ENCODE peak calls at places on chromosomes 2 and 18, in ten cellular contexts. F is tibial nerve; L is neural crest cell; M is stimulated activated CD4-positive, alpha-beta T cell treated with anti-CD3 and anti-CD28 coated beads, TNF-alpha, amount 100 ng/mL, for 48 hours; T is HCEC 1CT; B is fibroblast of villous mesenchyme; K is mammary epithelial cell; W is T-helper 1 cell; U is Calu3; S is cardiac fibroblast. J is an unnamed sample.

GRCh38 chr2:61538920-61539559 is 884 bp upstream of the XPO1 start:
- DNase-seq in S (peak; percentile 45), U (peak; percentile 17), M (peak; percentile 27), F (peak; percentile 57), B (no peak), K (peak; percentile 41), W (peak; percentile 49), L (no peak), T (peak; percentile 24), J (no peak)

GRCh38 chr2:167509585-167509984 is 621.3 kb downstream of the XIRP2 start:
- DNase-seq in M (no peak), S (peak; percentile 42), B (peak; percentile 14), U (no peak), L (no peak), F (no peak), T (peak; percentile 87), W (no peak), K (peak; percentile 1), J (peak; percentile 5)

GRCh38 chr2:42931818-42932195 is 139.4 kb upstream of the HAAO start:
- DNase-seq in W (no peak), S (no peak), M (no peak), L (no peak), T (no peak), K (no peak), B (no peak), U (no peak), F (no peak), J (no peak)

GRCh38 chr2:170224692-170225091 is 46.7 kb downstream of the MYO3B start:
- DNase-seq in U (no peak), M (no peak), F (no peak), K (no peak), S (no peak), W (no peak), B (no peak), L (no peak), T (no peak), J (no peak)

GRCh38 chr18:9429662-9429993 is 45.7 kb upstream of the RALBP1 start:
- DNase-seq in M (no peak), B (no peak), T (peak; percentile 23), S (peak; percentile 20), K (peak; percentile 59), U (no peak), L (no peak), F (no peak), W (no peak), J (no peak)

GRCh38 chr2:172878260-172878659 is 142.6 kb downstream of the RAPGEF4 start:
- DNase-seq in T (no peak), F (no peak), W (no peak), B (peak; percentile 16), S (peak; percentile 44), K (no peak), U (no peak), M (no peak), L (no peak), J (no peak)

GRCh38 chr2:105325389-105325963 is 4.1 kb downstream of the TGFBRAP1 start:
- DNase-seq in K (no peak), W (no peak), B (peak; percentile 95), M (no peak), S (peak; percentile 19), L (no peak), U (no peak), T (peak; percentile 77), F (no peak), J (no peak)

GRCh38 chr2:162821176-162821575 is 17.4 kb downstream of the KCNH7 start:
- DNase-seq in S (no peak), T (peak; percentile 76), M (no peak), W (no peak), F (no peak), B (no peak), K (no peak), U (no peak), L (no peak), J (no peak)

GRCh38 chr2:157197848-157198247 is 59.7 kb upstream of the GALNT5 start:
- DNase-seq in K (no peak), B (no peak), M (no peak), S (no peak), U (no peak), F (no peak), L (no peak), W (no peak), T (no peak), J (no peak)

GRCh38 chr2:10204326-10205200 is 82.0 kb downstream of the RRM2 start:
- DNase-seq in L (no peak), B (no peak), T (no peak), F (no peak), W (no peak), M (no peak), K (no peak), U (no peak), S (no peak), J (no peak)

GRCh38 chr2:118090387-118091139 is 2.3 kb downstream of the INSIG2 start:
- DNase-seq in W (no peak), B (no peak), T (no peak), F (no peak), M (no peak), K (no peak), L (no peak), S (no peak), U (no peak), J (no peak)

GRCh38 chr2:74436804-74437695 is 4.7 kb downstream of the RTKN start:
- DNase-seq in U (no peak), L (no peak), S (peak; percentile 34), F (no peak), K (no peak), B (peak; percentile 29), T (no peak), M (no peak), W (no peak), J (no peak)

GRCh38 chr2:95347681-95348608 is 50.8 kb downstream of the KCNIP3 start:
- DNase-seq in W (no peak), S (no peak), M (no peak), U (no peak), T (no peak), B (no peak), F (no peak), L (no peak), K (no peak), J (no peak)

GRCh38 chr2:237754182-237754581 is 44.4 kb upstream of the RBM44 start:
- DNase-seq in B (no peak), F (no peak), S (peak; percentile 23), M (no peak), W (no peak), T (no peak), L (no peak), U (no peak), K (no peak), J (no peak)

GRCh38 chr2:241726459-241726858 is 8.0 kb upstream of the D2HGDH start:
- DNase-seq in U (no peak), L (no peak), M (no peak), B (no peak), T (no peak), S (no peak), K (no peak), W (no peak), F (no peak), J (no peak)

GRCh38 chr2:150584081-150584480 is 96.6 kb upstream of the RND3 start:
- DNase-seq in B (no peak), M (no peak), F (no peak), L (no peak), U (no peak), T (no peak), K (peak; percentile 46), W (no peak), S (no peak), J (no peak)

GRCh38 chr2:240810621-240811020 is 9.4 kb downstream of the KIF1A start:
- DNase-seq in F (no peak), U (no peak), M (no peak), B (no peak), T (no peak), K (no peak), W (no peak), L (no peak), S (no peak), J (no peak)

GRCh38 chr2:10426726-10427567 is 21.2 kb downstream of the ODC1 start:
- DNase-seq in U (no peak), T (no peak), M (no peak), S (no peak), K (no peak), B (no peak), W (no peak), F (no peak), L (peak; percentile 16), J (no peak)

GRCh38 chr18:32366586-32367538 is 103.8 kb downstream of the GAREM1 start:
- DNase-seq in F (no peak), T (peak; percentile 52), B (peak; percentile 35), U (peak; percentile 49), W (no peak), S (peak; percentile 71), L (no peak), K (peak; percentile 24), M (no peak), J (no peak)

GRCh38 chr2:222709191-222709891 is 37.9 kb downstream of the MOGAT1 start:
- DNase-seq in S (peak; percentile 98), L (peak; percentile 66), F (peak; percentile 68), B (peak; percentile 99), U (no peak), K (peak; percentile 41), M (no peak), W (no peak), T (peak; percentile 98), J (peak; percentile 93)

GRCh38 chr2:113974727-113975126 is 84.8 kb downstream of the ACTR3 start:
- DNase-seq in F (no peak), W (no peak), S (peak; percentile 11), M (no peak), L (no peak), U (no peak), T (no peak), K (no peak), B (no peak), J (no peak)

J was measured in Caco-2.